ENCODE peak calls at places on chromosome 14, in nine cellular contexts. One of them, this sample, is unnamed.

GRCh38 chr14:63493246-63493645 is 49.9 kb downstream of the PPP2R5E start:
- DNase-seq in tibial nerve: no peak
- DNase-seq in testis: no peak
- DNase-seq in AML-193: no peak
- DNase-seq in activated CD8-positive, alpha-beta memory T cell treated with anti-CD3 and anti-CD28 coated beads for 1 hour: no peak
- DNase-seq in psoas muscle: no peak
- DNase-seq in memory B cell: no peak
- DNase-seq in KBM-7: peak; percentile 31
- DNase-seq in astrocyte of the cerebellum: no peak
- DNase-seq in this sample: no peak

GRCh38 chr14:89616425-89617141 is 199.6 kb upstream of the FOXN3 start:
- DNase-seq in activated CD8-positive, alpha-beta memory T cell treated with anti-CD3 and anti-CD28 coated beads for 1 hour: no peak
- DNase-seq in KBM-7: peak; percentile 69
- DNase-seq in testis: no peak
- DNase-seq in psoas muscle: no peak
- DNase-seq in astrocyte of the cerebellum: peak; percentile 32
- DNase-seq in tibial nerve: no peak
- DNase-seq in memory B cell: no peak
- DNase-seq in AML-193: peak; percentile 17
- DNase-seq in this sample: no peak

GRCh38 chr14:69879175-69880047 is at the start of gene SMOC1:
- DNase-seq in memory B cell: no peak
- DNase-seq in astrocyte of the cerebellum: peak; percentile 52
- DNase-seq in KBM-7: no peak
- DNase-seq in tibial nerve: no peak
- DNase-seq in psoas muscle: peak; percentile 87
- DNase-seq in AML-193: no peak
- DNase-seq in activated CD8-positive, alpha-beta memory T cell treated with anti-CD3 and anti-CD28 coated beads for 1 hour: no peak
- DNase-seq in testis: peak; percentile 95
- DNase-seq in this sample: no peak

GRCh38 chr14:61364243-61364642 is 42.9 kb downstream of the PRKCH start:
- DNase-seq in KBM-7: no peak
- DNase-seq in AML-193: no peak
- DNase-seq in testis: no peak
- DNase-seq in activated CD8-positive, alpha-beta memory T cell treated with anti-CD3 and anti-CD28 coated beads for 1 hour: no peak
- DNase-seq in memory B cell: no peak
- DNase-seq in psoas muscle: no peak
- DNase-seq in astrocyte of the cerebellum: no peak
- DNase-seq in tibial nerve: no peak
- DNase-seq in this sample: no peak

GRCh38 chr14:58805605-58806358 is 168.0 kb downstream of the DACT1 start:
- DNase-seq in astrocyte of the cerebellum: peak; percentile 87
- DNase-seq in testis: no peak
- DNase-seq in memory B cell: no peak
- DNase-seq in activated CD8-positive, alpha-beta memory T cell treated with anti-CD3 and anti-CD28 coated beads for 1 hour: no peak
- DNase-seq in tibial nerve: no peak
- DNase-seq in AML-193: no peak
- DNase-seq in psoas muscle: no peak
- DNase-seq in KBM-7: no peak
- DNase-seq in this sample: no peak

GRCh38 chr14:104984056-104984894 is 1.3 kb upstream of the CLBA1 start:
- DNase-seq in KBM-7: no peak
- DNase-seq in testis: no peak
- DNase-seq in memory B cell: no peak
- DNase-seq in astrocyte of the cerebellum: no peak
- DNase-seq in tibial nerve: no peak
- DNase-seq in activated CD8-positive, alpha-beta memory T cell treated with anti-CD3 and anti-CD28 coated beads for 1 hour: no peak
- DNase-seq in psoas muscle: peak; percentile 46
- DNase-seq in AML-193: no peak
- DNase-seq in this sample: no peak

GRCh38 chr14:56524971-56525677 is 54.5 kb upstream of the TMEM260 start:
- DNase-seq in tibial nerve: no peak
- DNase-seq in testis: no peak
- DNase-seq in KBM-7: no peak
- DNase-seq in astrocyte of the cerebellum: no peak
- DNase-seq in psoas muscle: no peak
- DNase-seq in AML-193: no peak
- DNase-seq in memory B cell: no peak
- DNase-seq in activated CD8-positive, alpha-beta memory T cell treated with anti-CD3 and anti-CD28 coated beads for 1 hour: no peak
- DNase-seq in this sample: no peak

GRCh38 chr14:103499709-103500108 is 22.9 kb downstream of the CKB start:
- DNase-seq in AML-193: no peak
- DNase-seq in psoas muscle: no peak
- DNase-seq in testis: no peak
- DNase-seq in memory B cell: no peak
- DNase-seq in KBM-7: no peak
- DNase-seq in astrocyte of the cerebellum: no peak
- DNase-seq in tibial nerve: no peak
- DNase-seq in activated CD8-positive, alpha-beta memory T cell treated with anti-CD3 and anti-CD28 coated beads for 1 hour: no peak
- DNase-seq in this sample: no peak

GRCh38 chr14:101780390-101780789 is 18.9 kb downstream of the PPP2R5C start:
- DNase-seq in psoas muscle: no peak
- DNase-seq in tibial nerve: no peak
- DNase-seq in activated CD8-positive, alpha-beta memory T cell treated with anti-CD3 and anti-CD28 coated beads for 1 hour: no peak
- DNase-seq in testis: no peak
- DNase-seq in astrocyte of the cerebellum: no peak
- DNase-seq in memory B cell: no peak
- DNase-seq in KBM-7: no peak
- DNase-seq in AML-193: no peak
- DNase-seq in this sample: no peak

GRCh38 chr14:92352158-92352985 is 29.4 kb downstream of the SLC24A4 start:
- DNase-seq in testis: peak; percentile 72
- DNase-seq in astrocyte of the cerebellum: no peak
- DNase-seq in activated CD8-positive, alpha-beta memory T cell treated with anti-CD3 and anti-CD28 coated beads for 1 hour: no peak
- DNase-seq in tibial nerve: no peak
- DNase-seq in AML-193: peak; percentile 39
- DNase-seq in KBM-7: peak; percentile 50
- DNase-seq in psoas muscle: no peak
- DNase-seq in memory B cell: no peak
- DNase-seq in this sample: no peak

GRCh38 chr14:58899317-58899713 is 261.6 kb downstream of the DACT1 start:
- DNase-seq in AML-193: no peak
- DNase-seq in memory B cell: no peak
- DNase-seq in tibial nerve: no peak
- DNase-seq in testis: no peak
- DNase-seq in KBM-7: no peak
- DNase-seq in activated CD8-positive, alpha-beta memory T cell treated with anti-CD3 and anti-CD28 coated beads for 1 hour: no peak
- DNase-seq in astrocyte of the cerebellum: no peak
- DNase-seq in psoas muscle: no peak
- DNase-seq in this sample: no peak

GRCh38 chr14:81337073-81337472 is 63.1 kb downstream of the STON2 start:
- DNase-seq in activated CD8-positive, alpha-beta memory T cell treated with anti-CD3 and anti-CD28 coated beads for 1 hour: no peak
- DNase-seq in AML-193: no peak
- DNase-seq in tibial nerve: no peak
- DNase-seq in memory B cell: no peak
- DNase-seq in astrocyte of the cerebellum: no peak
- DNase-seq in KBM-7: no peak
- DNase-seq in testis: no peak
- DNase-seq in psoas muscle: no peak
- DNase-seq in this sample: no peak

GRCh38 chr14:56881181-56881580 is 70.9 kb upstream of the OTX2 start:
- DNase-seq in psoas muscle: no peak
- DNase-seq in astrocyte of the cerebellum: no peak
- DNase-seq in KBM-7: no peak
- DNase-seq in memory B cell: no peak
- DNase-seq in AML-193: no peak
- DNase-seq in activated CD8-positive, alpha-beta memory T cell treated with anti-CD3 and anti-CD28 coated beads for 1 hour: no peak
- DNase-seq in tibial nerve: no peak
- DNase-seq in testis: no peak
- DNase-seq in this sample: no peak

GRCh38 chr14:83873626-83874025 is 1656.3 kb upstream of the FLRT2 start:
- DNase-seq in psoas muscle: no peak
- DNase-seq in KBM-7: no peak
- DNase-seq in activated CD8-positive, alpha-beta memory T cell treated with anti-CD3 and anti-CD28 coated beads for 1 hour: no peak
- DNase-seq in testis: no peak
- DNase-seq in astrocyte of the cerebellum: no peak
- DNase-seq in AML-193: no peak
- DNase-seq in memory B cell: no peak
- DNase-seq in tibial nerve: no peak
- DNase-seq in this sample: no peak

GRCh38 chr14:59243174-59243573 is 54.7 kb downstream of the DAAM1 start:
- DNase-seq in astrocyte of the cerebellum: no peak
- DNase-seq in AML-193: no peak
- DNase-seq in memory B cell: no peak
- DNase-seq in KBM-7: no peak
- DNase-seq in activated CD8-positive, alpha-beta memory T cell treated with anti-CD3 and anti-CD28 coated beads for 1 hour: no peak
- DNase-seq in testis: no peak
- DNase-seq in psoas muscle: no peak
- DNase-seq in tibial nerve: no peak
- DNase-seq in this sample: no peak

GRCh38 chr14:61753631-61754030 is 8.6 kb upstream of the SNAPC1 start:
- DNase-seq in AML-193: no peak
- DNase-seq in astrocyte of the cerebellum: no peak
- DNase-seq in activated CD8-positive, alpha-beta memory T cell treated with anti-CD3 and anti-CD28 coated beads for 1 hour: no peak
- DNase-seq in testis: no peak
- DNase-seq in memory B cell: no peak
- DNase-seq in tibial nerve: no peak
- DNase-seq in KBM-7: no peak
- DNase-seq in psoas muscle: no peak
- DNase-seq in this sample: no peak

GRCh38 chr14:100091386-100091785 is 26.2 kb downstream of the EVL start:
- DNase-seq in AML-193: no peak
- DNase-seq in activated CD8-positive, alpha-beta memory T cell treated with anti-CD3 and anti-CD28 coated beads for 1 hour: no peak
- DNase-seq in tibial nerve: no peak
- DNase-seq in memory B cell: no peak
- DNase-seq in psoas muscle: no peak
- DNase-seq in astrocyte of the cerebellum: no peak
- DNase-seq in KBM-7: no peak
- DNase-seq in testis: no peak
- DNase-seq in this sample: no peak

GRCh38 chr14:72518809-72519377 is 375.0 kb downstream of the DPF3 start:
- DNase-seq in astrocyte of the cerebellum: no peak
- DNase-seq in tibial nerve: no peak
- DNase-seq in KBM-7: peak; percentile 78
- DNase-seq in psoas muscle: no peak
- DNase-seq in memory B cell: peak; percentile 37
- DNase-seq in activated CD8-positive, alpha-beta memory T cell treated with anti-CD3 and anti-CD28 coated beads for 1 hour: no peak
- DNase-seq in AML-193: no peak
- DNase-seq in testis: no peak
- DNase-seq in this sample: no peak

GRCh38 chr14:99148861-99149610 is 123.0 kb downstream of the BCL11B start:
- DNase-seq in psoas muscle: no peak
- DNase-seq in astrocyte of the cerebellum: no peak
- DNase-seq in AML-193: no peak
- DNase-seq in KBM-7: no peak
- DNase-seq in memory B cell: no peak
- DNase-seq in activated CD8-positive, alpha-beta memory T cell treated with anti-CD3 and anti-CD28 coated beads for 1 hour: no peak
- DNase-seq in testis: no peak
- DNase-seq in tibial nerve: no peak
- DNase-seq in this sample: peak; percentile 81

GRCh38 chr14:91519239-91520036 is 9.3 kb upstream of the PPP4R3A start:
- DNase-seq in KBM-7: no peak
- DNase-seq in testis: no peak
- DNase-seq in astrocyte of the cerebellum: no peak
- DNase-seq in psoas muscle: no peak
- DNase-seq in tibial nerve: no peak
- DNase-seq in AML-193: no peak
- DNase-seq in memory B cell: no peak
- DNase-seq in activated CD8-positive, alpha-beta memory T cell treated with anti-CD3 and anti-CD28 coated beads for 1 hour: no peak
- DNase-seq in this sample: no peak

This sample was measured in vagina.